ENCODE peak calls at places on chromosome 5, in four cellular contexts. D is GM12878, B is IMR-90, U is SK-N-SH. T is an unnamed sample.

GRCh38 chr5:181217111-181217804 is 5.8 kb upstream of the TRIM41 start:
- DNase-seq in B (peak; percentile 55), D (peak; percentile 25), U (peak; percentile 63), T (peak; percentile 47)

GRCh38 chr5:150230842-150231241 is 41.0 kb downstream of the SLC6A7 start:
- DNase-seq in U (no peak), D (no peak), B (no peak), T (no peak)

GRCh38 chr5:5141625-5142527 is 1.7 kb downstream of the ADAMTS16 start:
- DNase-seq in U (peak; percentile 53), B (peak; percentile 51), D (no peak), T (peak; percentile 53)

GRCh38 chr5:38515648-38516047 is 40.8 kb downstream of the LIFR start:
- DNase-seq in B (peak; percentile 47), U (peak; percentile 17), D (no peak), T (no peak)

GRCh38 chr5:112109331-112109993 is 309.6 kb downstream of the EPB41L4A start:
- DNase-seq in D (no peak), B (peak; percentile 87), U (peak; percentile 4), T (no peak)

GRCh38 chr5:44638286-44638869 is 170.4 kb upstream of the MRPS30 start:
- DNase-seq in B (no peak), D (no peak), U (no peak), T (no peak)

GRCh38 chr5:69007726-69008368 is 86.0 kb upstream of the SLC30A5 start:
- DNase-seq in B (peak; percentile 30), U (peak; percentile 70), D (peak; percentile 8), T (peak; percentile 71)

GRCh38 chr5:139797856-139798510 is 2.4 kb downstream of the PSD2 start:
- DNase-seq in D (no peak), U (no peak), B (no peak), T (no peak)

GRCh38 chr5:137296213-137296702 is 202.9 kb downstream of the SPOCK1 start:
- DNase-seq in D (no peak), U (no peak), B (peak; percentile 8), T (no peak)

GRCh38 chr5:142342128-142342981 is 17.5 kb upstream of the SPRY4 start:
- DNase-seq in U (no peak), D (no peak), B (peak; percentile 81), T (peak; percentile 46)

GRCh38 chr5:178465228-178465860 is 124.8 kb downstream of the COL23A1 start:
- DNase-seq in U (no peak), D (no peak), B (no peak), T (no peak)

GRCh38 chr5:53359906-53360305 is 120.5 kb upstream of the FST start:
- DNase-seq in B (peak; percentile 10), D (no peak), U (no peak), T (no peak)

GRCh38 chr5:154686490-154686889 is 68.7 kb upstream of the LARP1 start:
- DNase-seq in D (no peak), B (no peak), U (no peak), T (no peak)
- TF ChIP-seq RCOR1 in D (no peak), B (no peak), U (no peak), T (no peak)

GRCh38 chr5:125115180-125115495 is 368.7 kb upstream of the ZNF608 start:
- DNase-seq in D (no peak), B (no peak), U (no peak), T (no peak)
- TF ChIP-seq MXI1 in D (no peak), B (no peak), U (no peak), T (no peak)

GRCh38 chr5:123421773-123422172 is 1.4 kb downstream of the CEP120 start:
- DNase-seq in B (no peak), U (no peak), D (no peak), T (no peak)

GRCh38 chr5:123425444-123425843 is 2.2 kb upstream of the CEP120 start:
- DNase-seq in B (no peak), D (no peak), U (no peak), T (no peak)

GRCh38 chr5:123423278-123424149 is at the start of gene CEP120:
- DNase-seq in U (peak; percentile 95), D (peak; percentile 98), B (peak; percentile 99), T (peak; percentile 94)

DNA sequence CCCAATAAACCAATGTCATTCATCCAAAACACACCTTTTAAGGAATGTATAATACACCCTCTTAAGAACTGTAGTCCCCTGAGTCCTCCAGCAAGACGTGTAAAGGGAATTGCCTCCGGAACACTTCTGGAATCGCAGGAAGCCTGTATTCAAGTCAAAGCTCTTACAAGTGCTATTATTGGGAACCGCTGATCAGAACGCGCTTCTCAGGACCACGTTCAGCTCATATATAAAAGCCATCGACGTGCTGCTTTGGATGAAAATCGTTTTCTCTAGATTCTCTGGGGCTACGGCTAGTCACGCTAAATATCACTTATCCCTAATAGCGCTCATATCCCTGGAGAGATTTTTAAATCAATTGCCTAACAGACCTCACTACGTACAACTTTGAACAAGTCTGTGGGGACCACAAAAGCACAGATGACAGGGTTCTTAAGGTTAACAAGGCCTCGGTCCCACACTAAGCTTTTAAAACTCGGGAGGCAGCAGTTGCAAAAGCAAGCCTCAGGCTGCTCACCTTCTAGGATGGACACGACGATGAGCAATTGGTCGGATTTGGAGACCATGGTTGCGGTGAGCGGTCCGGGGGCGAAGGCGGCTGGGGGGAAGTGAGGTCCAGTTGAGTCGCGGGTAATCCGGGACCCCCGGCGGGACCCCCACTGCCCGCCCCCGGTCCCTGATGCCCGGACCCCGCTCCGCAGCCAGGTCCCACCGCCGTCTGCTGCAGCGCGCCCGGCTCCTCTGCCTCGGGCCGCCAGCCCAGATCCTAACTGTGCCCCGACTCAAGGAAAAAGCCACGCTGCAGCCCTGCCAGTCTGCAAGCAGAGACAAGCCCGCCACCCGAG is 548 bp downstream of the CEP120 start:
- DNase-seq in U (no peak), D (no peak), B (peak; percentile 40), T (no peak)
- TF ChIP-seq RCOR1 in U (no peak), D (no peak), B (no peak), T (no peak)

GRCh38 chr5:173858675-173859121 is 29.5 kb upstream of the CPEB4 start:
- DNase-seq in B (no peak), D (no peak), U (no peak), T (no peak)
- TF ChIP-seq MXI1 in B (no peak), D (no peak), U (no peak), T (no peak)

T was measured in K562.